ENCODE peak calls at places on chromosomes 11 and 22, in five cellular contexts. U is mucosa of descending colon; T is A549; W is CD8-positive, alpha-beta memory T cell; I is AG04450. Z is an unnamed sample.

GRCh38 chr22:30426395-30427353 is 1.1 kb downstream of the MTFP1 start:
- DNase-seq in U (peak; percentile 97), T (peak; percentile 89), W (peak; percentile 87), I (no peak), Z (peak; percentile 69)

GRCh38 chr11:115701284-115701875 is 197.2 kb upstream of the CADM1 start:
- DNase-seq in U (no peak), T (no peak), W (no peak), I (no peak), Z (no peak)

GRCh38 chr11:64919627-64920026 is 2.6 kb upstream of the ATG2A start:
- DNase-seq in U (no peak), T (no peak), W (no peak), I (no peak), Z (no peak)

GRCh38 chr22:20905415-20906386 is 11.5 kb upstream of the CRKL start:
- DNase-seq in U (no peak), T (no peak), W (no peak), I (no peak), Z (no peak)

GRCh38 chr11:18065572-18065971 is 19.5 kb upstream of the TPH1 start:
- DNase-seq in U (peak; percentile 20), T (no peak), W (no peak), I (no peak), Z (no peak)

GRCh38 chr11:121716060-121716459 is 263.3 kb upstream of the SORL1-AS1 start:
- DNase-seq in U (no peak), T (no peak), W (no peak), I (peak; percentile 26), Z (peak; percentile 80)

GRCh38 chr11:122207505-122207904 is 91.5 kb upstream of the BLID start:
- DNase-seq in U (no peak), T (no peak), W (no peak), I (peak; percentile 45), Z (peak; percentile 83)

GRCh38 chr11:69918231-69918937 is 99.2 kb upstream of the FGF3 start:
- DNase-seq in U (no peak), T (no peak), W (no peak), I (no peak), Z (no peak)

GRCh38 chr11:112516771-112517170 is 256.1 kb upstream of the PLET1 start:
- DNase-seq in U (no peak), T (no peak), W (no peak), I (no peak), Z (no peak)

GRCh38 chr11:129930743-129931142 is 35.4 kb upstream of the NFRKB start:
- DNase-seq in U (no peak), T (no peak), W (no peak), I (no peak), Z (no peak)

GRCh38 chr11:9206496-9206895 is 58.7 kb downstream of the DENND5A start:
- DNase-seq in U (no peak), T (no peak), W (no peak), I (peak; percentile 37), Z (peak; percentile 88)

GRCh38 chr11:36044636-36045035 is 100.8 kb downstream of the LDLRAD3 start:
- DNase-seq in U (no peak), T (no peak), W (no peak), I (no peak), Z (no peak)

GRCh38 chr11:534592-535518 is 521 bp downstream of the HRAS start:
- DNase-seq in U (no peak), T (no peak), W (peak; percentile 21), I (no peak), Z (peak; percentile 25)

GRCh38 chr22:38843201-38843715 is 570 bp downstream of the NPTXR start:
- DNase-seq in U (peak; percentile 16), T (peak; percentile 68), W (peak; percentile 58), I (peak; percentile 52), Z (peak; percentile 70)

GRCh38 chr11:71129624-71130023 is 122.8 kb downstream of the SHANK2 start:
- DNase-seq in U (no peak), T (no peak), W (no peak), I (no peak), Z (peak; percentile 47)

GRCh38 chr11:116852261-116853125 is 15.1 kb upstream of the APOA1 start:
- DNase-seq in U (peak; percentile 70), T (no peak), W (no peak), I (no peak), Z (no peak)

GRCh38 chr11:74739546-74740270 is 8.5 kb upstream of the CHRDL2 start:
- DNase-seq in U (peak; percentile 50), T (peak; percentile 74), W (peak; percentile 35), I (peak; percentile 44), Z (peak; percentile 67)

GRCh38 chr11:113267536-113267935 is 46.8 kb upstream of the TTC12 start:
- DNase-seq in U (no peak), T (no peak), W (no peak), I (no peak), Z (no peak)

GRCh38 chr11:69212121-69213110 is 56.7 kb downstream of the SMIM38 start:
- DNase-seq in U (no peak), T (no peak), W (no peak), I (no peak), Z (no peak)

GRCh38 chr11:69449320-69450063 is 32.0 kb upstream of the LINC01488 start:
- DNase-seq in U (no peak), T (no peak), W (no peak), I (no peak), Z (peak; percentile 13)

GRCh38 chr11:128903248-128904041 is 12.3 kb downstream of the KCNJ5 start:
- DNase-seq in U (peak; percentile 38), T (no peak), W (no peak), I (no peak), Z (no peak)

GRCh38 chr11:44601471-44602370 is 36.3 kb downstream of the CD82 start:
- DNase-seq in U (peak; percentile 46), T (no peak), W (no peak), I (no peak), Z (no peak)

GRCh38 chr11:1557904-1558831 is 13.9 kb downstream of the DUSP8 start:
- DNase-seq in U (no peak), T (peak; percentile 53), W (no peak), I (peak; percentile 62), Z (peak; percentile 82)

GRCh38 chr22:22576244-22576988 is 17.4 kb upstream of the PRAME start:
- DNase-seq in U (peak; percentile 53), T (peak; percentile 55), W (no peak), I (no peak), Z (peak; percentile 29)

GRCh38 chr11:71294846-71295600 is 42.6 kb upstream of the SHANK2 start:
- DNase-seq in U (no peak), T (no peak), W (no peak), I (no peak), Z (no peak)

GRCh38 chr11:103545551-103545950 is 436.3 kb downstream of the DYNC2H1 start:
- DNase-seq in U (no peak), T (no peak), W (no peak), I (no peak), Z (no peak)

GRCh38 chr22:17943533-17944204 is 80.7 kb downstream of the MICAL3 start:
- DNase-seq in U (peak; percentile 46), T (no peak), W (no peak), I (no peak), Z (no peak)

GRCh38 chr22:48287031-48287430 is 1524.6 kb downstream of the TBC1D22A start:
- DNase-seq in U (no peak), T (peak; percentile 25), W (no peak), I (no peak), Z (no peak)

DNA sequence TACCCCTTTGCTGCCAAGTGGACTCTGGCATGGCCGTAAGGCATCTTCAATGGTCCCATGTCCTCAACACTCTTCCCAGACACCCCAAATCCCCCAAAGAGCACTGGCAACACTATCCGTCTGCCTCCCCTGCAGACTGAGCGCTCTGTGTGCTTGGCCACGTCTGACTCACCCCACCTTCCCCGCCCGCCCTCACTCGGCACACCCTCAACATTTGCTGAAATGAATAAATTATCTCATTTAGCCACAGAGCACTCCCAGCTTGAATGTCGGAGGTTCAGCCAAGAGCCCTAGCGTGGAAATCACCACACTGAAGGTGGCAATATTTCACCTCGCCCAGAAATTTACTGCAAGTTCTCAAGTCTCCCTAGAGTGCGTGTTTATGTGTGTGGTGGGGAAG is 46.5 kb upstream of the TCF20 start:
- DNase-seq in U (peak; percentile 86), T (no peak), W (peak; percentile 71), I (no peak), Z (peak; percentile 44)
- H3K4me3 ChIP-seq in U (no peak overlapping the region), T (no peak overlapping the region), W (no peak overlapping the region), I (no peak overlapping the region), Z (no peak overlapping the region)

GRCh38 chr11:22669368-22669767 is 3.0 kb downstream of the GAS2 start:
- DNase-seq in U (no peak), T (no peak), W (no peak), I (no peak), Z (no peak)

GRCh38 chr11:22666320-22666699 is at the start of gene GAS2:
- DNase-seq in U (no peak), T (no peak), W (no peak), I (no peak), Z (no peak)

GRCh38 chr11:22668005-22668796 is 1.8 kb downstream of the GAS2 start:
- DNase-seq in U (no peak), T (no peak), W (no peak), I (no peak), Z (no peak)

GRCh38 chr11:22670803-22671202 is 4.4 kb downstream of the GAS2 start:
- DNase-seq in U (no peak), T (peak; percentile 24), W (no peak), I (no peak), Z (no peak)

GRCh38 chr11:22666700-22667439 is 459 bp downstream of the GAS2 start:
- DNase-seq in U (peak; percentile 19), T (no peak), W (no peak), I (no peak), Z (no peak)
- H3K4me3 ChIP-seq in U (no peak overlapping the region), T (peak overlapping the region; percentile 31), W (no peak overlapping the region), I (peak overlapping the region; percentile 41), Z (peak overlapping the region; percentile 25)

GRCh38 chr22:29336751-29337490 is 21.4 kb upstream of the RASL10A start:
- DNase-seq in U (no peak), T (no peak), W (no peak), I (no peak), Z (no peak)
- H3K4me3 ChIP-seq in U (no peak overlapping the region), T (no peak overlapping the region), W (no peak overlapping the region), I (no peak overlapping the region), Z (no peak overlapping the region)

DNA sequence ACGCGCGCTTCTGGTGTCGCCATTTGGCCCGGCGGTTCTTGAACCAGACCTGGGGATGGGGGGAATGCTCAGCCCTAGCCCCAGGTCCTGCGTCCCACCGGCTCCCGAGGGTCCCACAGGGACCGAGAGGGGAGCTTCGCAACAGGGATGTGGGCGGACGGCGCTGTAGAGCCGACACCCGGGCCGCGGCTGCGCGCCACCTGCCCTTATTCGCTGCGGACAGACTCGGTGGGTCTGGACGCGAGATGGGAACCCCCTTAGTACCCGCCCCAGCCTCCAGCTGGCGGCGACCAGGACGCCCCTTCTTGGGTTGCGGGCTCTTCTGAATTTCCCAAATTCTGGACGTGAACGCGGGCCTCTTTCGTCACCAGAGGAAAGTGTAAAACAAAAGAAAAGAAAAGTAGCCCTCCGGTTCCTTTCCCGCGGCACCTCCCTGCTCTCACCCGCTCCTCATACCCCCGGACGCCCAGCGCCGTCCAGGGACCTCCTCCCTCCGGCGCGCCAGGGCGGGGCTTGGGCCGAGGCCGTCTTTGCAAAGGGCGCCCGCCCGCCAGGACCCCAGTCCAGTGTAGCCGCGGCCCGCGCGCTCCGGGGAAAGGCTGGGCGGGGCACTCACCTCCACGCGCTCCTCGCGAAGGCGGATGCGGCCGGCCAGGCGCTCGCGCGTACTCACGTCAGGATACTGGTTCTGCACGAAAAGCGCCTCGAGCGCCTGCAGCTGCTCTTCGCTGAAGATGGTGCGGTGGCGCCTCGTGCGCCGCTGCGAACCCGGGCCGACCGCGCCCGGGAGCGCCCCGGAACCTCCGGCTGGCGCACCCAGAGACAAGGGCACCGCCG is 827 bp downstream of the GSC2 start:
- DNase-seq in U (no peak), T (no peak), W (peak; percentile 20), I (no peak), Z (no peak)
- H3K4me3 ChIP-seq in U (no peak overlapping the region), T (peak overlapping the region; percentile 41), W (no peak overlapping the region), I (no peak overlapping the region), Z (no peak overlapping the region)